ENCODE peak calls at places on chromosome 22, in eight cellular contexts. One of them, this sample, is unnamed.

GRCh38 chr22:44990810-44991209 is 19.0 kb downstream of the PHF21B start:
- DNase-seq in fibroblast of mammary gland: no peak
- DNase-seq in AG04449: no peak
- DNase-seq in fibroblast of the aortic adventitia: no peak
- DNase-seq in body of pancreas: no peak
- DNase-seq in fibroblast of villous mesenchyme: no peak
- DNase-seq in OCI-LY7: no peak
- DNase-seq in WTC11: no peak
- DNase-seq in this sample: no peak

GRCh38 chr22:41538583-41538982 is 5.7 kb downstream of the POLR3H start:
- DNase-seq in AG04449: no peak
- DNase-seq in fibroblast of mammary gland: no peak
- DNase-seq in OCI-LY7: no peak
- DNase-seq in WTC11: no peak
- DNase-seq in fibroblast of the aortic adventitia: no peak
- DNase-seq in fibroblast of villous mesenchyme: no peak
- DNase-seq in body of pancreas: no peak
- DNase-seq in this sample: no peak

GRCh38 chr22:23574371-23574811 is 5.7 kb downstream of the IGLL1 start:
- DNase-seq in body of pancreas: no peak
- DNase-seq in fibroblast of the aortic adventitia: no peak
- DNase-seq in AG04449: no peak
- DNase-seq in WTC11: no peak
- DNase-seq in OCI-LY7: no peak
- DNase-seq in fibroblast of mammary gland: no peak
- DNase-seq in fibroblast of villous mesenchyme: no peak
- DNase-seq in this sample: no peak

GRCh38 chr22:40792451-40792850 is 26.7 kb downstream of the SLC25A17 start:
- DNase-seq in OCI-LY7: no peak
- DNase-seq in fibroblast of mammary gland: no peak
- DNase-seq in fibroblast of villous mesenchyme: no peak
- DNase-seq in fibroblast of the aortic adventitia: no peak
- DNase-seq in AG04449: no peak
- DNase-seq in WTC11: no peak
- DNase-seq in body of pancreas: no peak
- DNase-seq in this sample: no peak

GRCh38 chr22:37178350-37179125 is 9.5 kb downstream of the C1QTNF6 start:
- DNase-seq in AG04449: no peak
- DNase-seq in WTC11: no peak
- DNase-seq in OCI-LY7: no peak
- DNase-seq in fibroblast of mammary gland: peak; percentile 20
- DNase-seq in body of pancreas: peak; percentile 44
- DNase-seq in fibroblast of the aortic adventitia: no peak
- DNase-seq in fibroblast of villous mesenchyme: peak; percentile 67
- DNase-seq in this sample: no peak

GRCh38 chr22:30325724-30326703 is 727 bp downstream of the TBC1D10A start:
- DNase-seq in fibroblast of the aortic adventitia: no peak
- DNase-seq in body of pancreas: peak; percentile 47
- DNase-seq in fibroblast of villous mesenchyme: peak; percentile 53
- DNase-seq in AG04449: no peak
- DNase-seq in fibroblast of mammary gland: no peak
- DNase-seq in WTC11: no peak
- DNase-seq in OCI-LY7: peak; percentile 50
- DNase-seq in this sample: no peak

GRCh38 chr22:42073568-42074152 is 388 bp upstream of the PHETA2 start:
- DNase-seq in fibroblast of mammary gland: no peak
- DNase-seq in WTC11: no peak
- DNase-seq in fibroblast of villous mesenchyme: no peak
- DNase-seq in AG04449: no peak
- DNase-seq in body of pancreas: no peak
- DNase-seq in OCI-LY7: no peak
- DNase-seq in fibroblast of the aortic adventitia: no peak
- DNase-seq in this sample: no peak

GRCh38 chr22:49632199-49633009 is 195.3 kb downstream of the BRD1 start:
- DNase-seq in WTC11: peak; percentile 82
- DNase-seq in OCI-LY7: no peak
- DNase-seq in fibroblast of the aortic adventitia: peak; percentile 2
- DNase-seq in AG04449: no peak
- DNase-seq in fibroblast of mammary gland: peak; percentile 28
- DNase-seq in fibroblast of villous mesenchyme: peak; percentile 6
- DNase-seq in body of pancreas: peak; percentile 69
- DNase-seq in this sample: peak; percentile 35

GRCh38 chr22:43289976-43290663 is 53.1 kb downstream of the SCUBE1 start:
- DNase-seq in OCI-LY7: no peak
- DNase-seq in AG04449: no peak
- DNase-seq in body of pancreas: no peak
- DNase-seq in fibroblast of mammary gland: peak; percentile 36
- DNase-seq in WTC11: no peak
- DNase-seq in fibroblast of villous mesenchyme: peak; percentile 57
- DNase-seq in fibroblast of the aortic adventitia: peak; percentile 33
- DNase-seq in this sample: no peak

GRCh38 chr22:22087854-22088657 is 105.5 kb upstream of the TOP3B start:
- DNase-seq in fibroblast of mammary gland: no peak
- DNase-seq in AG04449: no peak
- DNase-seq in OCI-LY7: no peak
- DNase-seq in body of pancreas: no peak
- DNase-seq in WTC11: no peak
- DNase-seq in fibroblast of the aortic adventitia: no peak
- DNase-seq in fibroblast of villous mesenchyme: no peak
- DNase-seq in this sample: no peak

DNA sequence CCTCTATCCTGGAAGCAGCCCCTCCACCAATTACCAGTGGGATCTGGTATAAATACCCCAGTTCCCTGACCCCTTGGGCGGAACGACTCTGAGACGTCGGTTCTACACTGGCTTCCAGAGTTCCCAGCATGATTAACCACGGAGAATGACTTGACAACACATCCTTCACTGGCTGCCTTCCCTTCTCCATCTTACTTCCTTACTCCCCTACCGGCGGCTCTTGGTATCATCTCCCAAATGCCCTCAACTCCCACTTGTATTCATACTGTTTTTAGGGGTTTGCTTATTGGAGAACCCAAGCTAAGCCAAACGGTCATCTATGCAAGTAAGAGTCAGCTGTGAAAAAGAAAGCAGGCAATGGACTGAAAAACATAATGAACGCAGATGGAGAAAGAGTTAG is 56.1 kb downstream of the APOL3 start:
- DNase-seq in body of pancreas: no peak
- DNase-seq in AG04449: no peak
- DNase-seq in fibroblast of the aortic adventitia: no peak
- DNase-seq in fibroblast of villous mesenchyme: no peak
- DNase-seq in fibroblast of mammary gland: no peak
- DNase-seq in WTC11: peak; percentile 45
- DNase-seq in OCI-LY7: no peak
- DNase-seq in this sample: no peak
- TF ChIP-seq CTCF in body of pancreas: no peak
- TF ChIP-seq CTCF in AG04449: no peak
- TF ChIP-seq CTCF in fibroblast of the aortic adventitia: peak; percentile 3
- TF ChIP-seq CTCF in fibroblast of villous mesenchyme: no peak
- TF ChIP-seq CTCF in fibroblast of mammary gland: no peak
- TF ChIP-seq CTCF in WTC11: peak; percentile 27
- TF ChIP-seq CTCF in OCI-LY7: no peak
- TF ChIP-seq CTCF in this sample: no peak

DNA sequence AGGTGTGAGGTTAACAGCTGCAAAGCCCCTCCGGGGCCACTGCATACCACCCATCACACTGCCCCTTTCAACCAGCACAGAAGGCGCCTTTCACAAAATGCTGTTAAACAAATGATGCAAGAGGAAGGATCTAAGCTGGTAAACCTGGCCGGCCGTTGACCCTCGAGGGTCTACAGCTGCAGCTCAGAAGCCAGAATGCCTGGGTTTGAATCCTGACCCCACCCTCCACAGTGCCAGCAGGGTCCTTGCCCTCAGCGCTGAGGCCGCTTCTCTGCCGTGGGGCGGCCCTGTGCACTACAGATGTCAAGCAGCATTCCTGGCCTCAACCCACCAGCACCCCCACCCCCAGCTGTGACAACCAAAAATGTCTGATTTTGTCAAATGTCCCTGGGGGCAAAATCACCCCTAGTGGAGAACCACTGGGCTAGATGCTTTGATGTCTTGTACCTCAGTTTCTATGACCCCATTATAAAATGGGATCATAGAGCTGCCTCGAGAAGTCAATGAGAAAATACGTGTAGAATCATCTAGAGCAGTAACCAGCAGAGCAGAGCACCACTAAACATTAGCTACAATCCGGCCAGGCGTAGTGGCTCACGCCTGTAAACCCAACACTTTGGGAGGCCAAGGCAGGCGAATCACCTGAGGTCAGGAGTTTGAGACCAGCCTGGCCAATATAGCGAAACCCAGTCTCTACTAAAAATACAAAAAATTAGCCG is 77.9 kb downstream of the CELSR1 start:
- DNase-seq in OCI-LY7: no peak
- DNase-seq in body of pancreas: no peak
- DNase-seq in fibroblast of villous mesenchyme: no peak
- DNase-seq in WTC11: no peak
- DNase-seq in fibroblast of mammary gland: no peak
- DNase-seq in AG04449: no peak
- DNase-seq in fibroblast of the aortic adventitia: no peak
- DNase-seq in this sample: no peak
- TF ChIP-seq CTCF in OCI-LY7: no peak
- TF ChIP-seq CTCF in body of pancreas: no peak
- TF ChIP-seq CTCF in fibroblast of villous mesenchyme: no peak
- TF ChIP-seq CTCF in WTC11: no peak
- TF ChIP-seq CTCF in fibroblast of mammary gland: no peak
- TF ChIP-seq CTCF in AG04449: no peak
- TF ChIP-seq CTCF in fibroblast of the aortic adventitia: no peak
- TF ChIP-seq CTCF in this sample: no peak

GRCh38 chr22:32926600-32926999 is 125.1 kb downstream of the TIMP3 start:
- DNase-seq in body of pancreas: no peak
- DNase-seq in fibroblast of villous mesenchyme: peak; percentile 51
- DNase-seq in WTC11: no peak
- DNase-seq in fibroblast of mammary gland: peak; percentile 43
- DNase-seq in OCI-LY7: peak; percentile 47
- DNase-seq in fibroblast of the aortic adventitia: peak; percentile 50
- DNase-seq in AG04449: no peak
- DNase-seq in this sample: peak; percentile 9
- TF ChIP-seq CTCF in body of pancreas: peak; percentile 24
- TF ChIP-seq CTCF in fibroblast of villous mesenchyme: peak; percentile 76
- TF ChIP-seq CTCF in WTC11: peak; percentile 49
- TF ChIP-seq CTCF in fibroblast of mammary gland: peak; percentile 69
- TF ChIP-seq CTCF in OCI-LY7: peak; percentile 82
- TF ChIP-seq CTCF in fibroblast of the aortic adventitia: peak; percentile 78
- TF ChIP-seq CTCF in AG04449: peak; percentile 54
- TF ChIP-seq CTCF in this sample: peak; percentile 37

GRCh38 chr22:39212721-39213376 is 31.9 kb downstream of the PDGFB start:
- DNase-seq in WTC11: no peak
- DNase-seq in fibroblast of mammary gland: peak; percentile 42
- DNase-seq in fibroblast of villous mesenchyme: peak; percentile 94
- DNase-seq in fibroblast of the aortic adventitia: peak; percentile 50
- DNase-seq in body of pancreas: no peak
- DNase-seq in OCI-LY7: no peak
- DNase-seq in AG04449: no peak
- DNase-seq in this sample: no peak
- TF ChIP-seq CTCF in WTC11: no peak
- TF ChIP-seq CTCF in fibroblast of mammary gland: no peak
- TF ChIP-seq CTCF in fibroblast of villous mesenchyme: peak; percentile 29
- TF ChIP-seq CTCF in fibroblast of the aortic adventitia: peak; percentile 1
- TF ChIP-seq CTCF in body of pancreas: no peak
- TF ChIP-seq CTCF in OCI-LY7: peak; percentile 38
- TF ChIP-seq CTCF in AG04449: no peak
- TF ChIP-seq CTCF in this sample: no peak

GRCh38 chr22:32446321-32446720 is 17.9 kb downstream of the BPIFC start:
- DNase-seq in WTC11: no peak
- DNase-seq in AG04449: no peak
- DNase-seq in fibroblast of the aortic adventitia: no peak
- DNase-seq in fibroblast of villous mesenchyme: no peak
- DNase-seq in fibroblast of mammary gland: peak; percentile 47
- DNase-seq in OCI-LY7: no peak
- DNase-seq in body of pancreas: no peak
- DNase-seq in this sample: no peak

GRCh38 chr22:32448980-32449379 is 15.3 kb downstream of the BPIFC start:
- DNase-seq in fibroblast of mammary gland: no peak
- DNase-seq in WTC11: no peak
- DNase-seq in AG04449: no peak
- DNase-seq in fibroblast of villous mesenchyme: no peak
- DNase-seq in fibroblast of the aortic adventitia: no peak
- DNase-seq in body of pancreas: no peak
- DNase-seq in OCI-LY7: no peak
- DNase-seq in this sample: no peak

DNA sequence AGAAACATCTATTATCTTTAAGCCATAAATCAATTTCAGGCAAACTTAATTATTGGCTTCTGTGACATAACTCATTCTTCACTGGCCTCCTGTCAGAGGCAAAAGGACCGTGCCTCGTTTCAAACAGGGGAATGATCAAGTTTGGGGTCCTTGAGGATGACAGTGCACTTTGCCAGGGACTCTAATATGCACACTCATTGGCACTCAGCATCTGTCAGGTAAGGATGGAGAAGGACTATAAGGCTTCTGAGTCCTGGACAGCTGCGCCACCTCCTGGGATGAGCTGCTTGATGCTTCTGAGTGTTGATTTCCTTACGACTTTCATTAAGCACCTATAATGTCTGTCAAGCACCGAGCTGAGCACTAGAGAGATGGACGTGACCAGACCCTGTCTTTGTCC is 20.2 kb downstream of the BPIFC start:
- DNase-seq in body of pancreas: no peak
- DNase-seq in fibroblast of the aortic adventitia: no peak
- DNase-seq in fibroblast of villous mesenchyme: peak; percentile 3
- DNase-seq in WTC11: peak; percentile 34
- DNase-seq in fibroblast of mammary gland: peak; percentile 2
- DNase-seq in AG04449: no peak
- DNase-seq in OCI-LY7: peak; percentile 27
- DNase-seq in this sample: peak; percentile 37
- TF ChIP-seq CTCF in body of pancreas: no peak
- TF ChIP-seq CTCF in fibroblast of the aortic adventitia: no peak
- TF ChIP-seq CTCF in fibroblast of villous mesenchyme: no peak
- TF ChIP-seq CTCF in WTC11: no peak
- TF ChIP-seq CTCF in fibroblast of mammary gland: peak; percentile 4
- TF ChIP-seq CTCF in AG04449: no peak
- TF ChIP-seq CTCF in OCI-LY7: peak; percentile 56
- TF ChIP-seq CTCF in this sample: peak; percentile 33

GRCh38 chr22:24772493-24773220 is 1.9 kb downstream of the PIWIL3 start:
- DNase-seq in fibroblast of the aortic adventitia: peak; percentile 53
- DNase-seq in AG04449: no peak
- DNase-seq in OCI-LY7: no peak
- DNase-seq in fibroblast of mammary gland: peak; percentile 39
- DNase-seq in fibroblast of villous mesenchyme: peak; percentile 58
- DNase-seq in WTC11: peak; percentile 64
- DNase-seq in body of pancreas: peak; percentile 7
- DNase-seq in this sample: no peak
- TF ChIP-seq CTCF in fibroblast of the aortic adventitia: peak; percentile 66
- TF ChIP-seq CTCF in AG04449: peak; percentile 35
- TF ChIP-seq CTCF in OCI-LY7: peak; percentile 70
- TF ChIP-seq CTCF in fibroblast of mammary gland: peak; percentile 52
- TF ChIP-seq CTCF in fibroblast of villous mesenchyme: peak; percentile 70
- TF ChIP-seq CTCF in WTC11: peak; percentile 42
- TF ChIP-seq CTCF in body of pancreas: peak; percentile 42
- TF ChIP-seq CTCF in this sample: no peak